ENCODE peak calls at places on chromosomes 4 and X, in nine cellular contexts. One of them, this sample, is unnamed.

GRCh38 chr4:8871417-8872401 is at the start of gene HMX1:
- DNase-seq in M059J: no peak
- DNase-seq in ecto neural progenitor cell: peak; percentile 87
- DNase-seq in activated CD4-positive, alpha-beta T cell treated with anti-CD3 and anti-CD28 coated beads, Interleukin-2, amount 50 U/mL, for 24 hours: no peak
- DNase-seq in H54: no peak
- DNase-seq in SW480: no peak
- DNase-seq in NCI-H1930: no peak
- DNase-seq in EH: no peak
- DNase-seq in tibial nerve: no peak
- DNase-seq in this sample: no peak

GRCh38 chr4:94763005-94763404 is 5.2 kb downstream of the BMPR1B start:
- DNase-seq in M059J: no peak
- DNase-seq in ecto neural progenitor cell: no peak
- DNase-seq in activated CD4-positive, alpha-beta T cell treated with anti-CD3 and anti-CD28 coated beads, Interleukin-2, amount 50 U/mL, for 24 hours: no peak
- DNase-seq in H54: no peak
- DNase-seq in SW480: no peak
- DNase-seq in NCI-H1930: no peak
- DNase-seq in EH: no peak
- DNase-seq in tibial nerve: no peak
- DNase-seq in this sample: no peak

GRCh38 chrX:41381685-41382084 is 47.7 kb downstream of the DDX3X start:
- DNase-seq in M059J: peak; percentile 98
- DNase-seq in ecto neural progenitor cell: peak; percentile 67
- DNase-seq in activated CD4-positive, alpha-beta T cell treated with anti-CD3 and anti-CD28 coated beads, Interleukin-2, amount 50 U/mL, for 24 hours: no peak
- DNase-seq in H54: peak; percentile 26
- DNase-seq in SW480: peak; percentile 89
- DNase-seq in NCI-H1930: no peak
- DNase-seq in EH: peak; percentile 91
- DNase-seq in tibial nerve: peak; percentile 12
- DNase-seq in this sample: peak; percentile 80

GRCh38 chr4:15936495-15936894 is 2.0 kb downstream of the FGFBP1 start:
- DNase-seq in M059J: no peak
- DNase-seq in ecto neural progenitor cell: no peak
- DNase-seq in activated CD4-positive, alpha-beta T cell treated with anti-CD3 and anti-CD28 coated beads, Interleukin-2, amount 50 U/mL, for 24 hours: no peak
- DNase-seq in H54: no peak
- DNase-seq in SW480: no peak
- DNase-seq in NCI-H1930: no peak
- DNase-seq in EH: no peak
- DNase-seq in tibial nerve: no peak
- DNase-seq in this sample: no peak

GRCh38 chrX:124346064-124346876 is at the start of gene SH2D1A:
- DNase-seq in M059J: no peak
- DNase-seq in ecto neural progenitor cell: no peak
- DNase-seq in activated CD4-positive, alpha-beta T cell treated with anti-CD3 and anti-CD28 coated beads, Interleukin-2, amount 50 U/mL, for 24 hours: no peak
- DNase-seq in H54: no peak
- DNase-seq in SW480: no peak
- DNase-seq in NCI-H1930: no peak
- DNase-seq in EH: no peak
- DNase-seq in tibial nerve: no peak
- DNase-seq in this sample: no peak

GRCh38 chr4:70936200-70936787 is 34.1 kb downstream of the MOB1B start:
- DNase-seq in M059J: no peak
- DNase-seq in ecto neural progenitor cell: no peak
- DNase-seq in activated CD4-positive, alpha-beta T cell treated with anti-CD3 and anti-CD28 coated beads, Interleukin-2, amount 50 U/mL, for 24 hours: no peak
- DNase-seq in H54: no peak
- DNase-seq in SW480: peak; percentile 2
- DNase-seq in NCI-H1930: no peak
- DNase-seq in EH: peak; percentile 39
- DNase-seq in tibial nerve: no peak
- DNase-seq in this sample: peak; percentile 37

GRCh38 chrX:11541510-11541909 is 124.2 kb downstream of the ARHGAP6 start:
- DNase-seq in M059J: no peak
- DNase-seq in ecto neural progenitor cell: no peak
- DNase-seq in activated CD4-positive, alpha-beta T cell treated with anti-CD3 and anti-CD28 coated beads, Interleukin-2, amount 50 U/mL, for 24 hours: no peak
- DNase-seq in H54: no peak
- DNase-seq in SW480: no peak
- DNase-seq in NCI-H1930: no peak
- DNase-seq in EH: no peak
- DNase-seq in tibial nerve: no peak
- DNase-seq in this sample: no peak

GRCh38 chrX:132294192-132294591 is 74.9 kb upstream of the RAP2C start:
- DNase-seq in M059J: no peak
- DNase-seq in ecto neural progenitor cell: no peak
- DNase-seq in activated CD4-positive, alpha-beta T cell treated with anti-CD3 and anti-CD28 coated beads, Interleukin-2, amount 50 U/mL, for 24 hours: no peak
- DNase-seq in H54: no peak
- DNase-seq in SW480: no peak
- DNase-seq in NCI-H1930: no peak
- DNase-seq in EH: no peak
- DNase-seq in tibial nerve: no peak
- DNase-seq in this sample: no peak

GRCh38 chr4:168717852-168718251 is 221.0 kb downstream of the PALLD start:
- DNase-seq in M059J: peak; percentile 34
- DNase-seq in ecto neural progenitor cell: no peak
- DNase-seq in activated CD4-positive, alpha-beta T cell treated with anti-CD3 and anti-CD28 coated beads, Interleukin-2, amount 50 U/mL, for 24 hours: no peak
- DNase-seq in H54: no peak
- DNase-seq in SW480: no peak
- DNase-seq in NCI-H1930: no peak
- DNase-seq in EH: no peak
- DNase-seq in tibial nerve: peak; percentile 24
- DNase-seq in this sample: no peak

GRCh38 chr4:7763788-7764187 is 175.9 kb downstream of the AFAP1 start:
- DNase-seq in M059J: peak; percentile 54
- DNase-seq in ecto neural progenitor cell: no peak
- DNase-seq in activated CD4-positive, alpha-beta T cell treated with anti-CD3 and anti-CD28 coated beads, Interleukin-2, amount 50 U/mL, for 24 hours: no peak
- DNase-seq in H54: peak; percentile 40
- DNase-seq in SW480: peak; percentile 47
- DNase-seq in NCI-H1930: no peak
- DNase-seq in EH: peak; percentile 64
- DNase-seq in tibial nerve: no peak
- DNase-seq in this sample: peak; percentile 65

GRCh38 chrX:645024-645376 is 14.4 kb downstream of the SHOX start:
- DNase-seq in M059J: no peak
- DNase-seq in ecto neural progenitor cell: no peak
- DNase-seq in activated CD4-positive, alpha-beta T cell treated with anti-CD3 and anti-CD28 coated beads, Interleukin-2, amount 50 U/mL, for 24 hours: no peak
- DNase-seq in H54: no peak
- DNase-seq in SW480: no peak
- DNase-seq in NCI-H1930: no peak
- DNase-seq in EH: peak; percentile 85
- DNase-seq in tibial nerve: no peak
- DNase-seq in this sample: peak; percentile 38

GRCh38 chr4:48909697-48910096 is 3.1 kb upstream of the OCIAD2 start:
- DNase-seq in M059J: peak; percentile 99
- DNase-seq in ecto neural progenitor cell: no peak
- DNase-seq in activated CD4-positive, alpha-beta T cell treated with anti-CD3 and anti-CD28 coated beads, Interleukin-2, amount 50 U/mL, for 24 hours: peak; percentile 10
- DNase-seq in H54: peak; percentile 70
- DNase-seq in SW480: peak; percentile 70
- DNase-seq in NCI-H1930: no peak
- DNase-seq in EH: peak; percentile 98
- DNase-seq in tibial nerve: no peak
- DNase-seq in this sample: peak; percentile 98

GRCh38 chr4:24878256-24879016 is 34.4 kb downstream of the CCDC149 start:
- DNase-seq in M059J: no peak
- DNase-seq in ecto neural progenitor cell: no peak
- DNase-seq in activated CD4-positive, alpha-beta T cell treated with anti-CD3 and anti-CD28 coated beads, Interleukin-2, amount 50 U/mL, for 24 hours: no peak
- DNase-seq in H54: no peak
- DNase-seq in SW480: no peak
- DNase-seq in NCI-H1930: no peak
- DNase-seq in EH: no peak
- DNase-seq in tibial nerve: no peak
- DNase-seq in this sample: no peak

GRCh38 chr4:122639181-122639580 is 18.3 kb upstream of the IL21 start:
- DNase-seq in M059J: no peak
- DNase-seq in ecto neural progenitor cell: no peak
- DNase-seq in activated CD4-positive, alpha-beta T cell treated with anti-CD3 and anti-CD28 coated beads, Interleukin-2, amount 50 U/mL, for 24 hours: no peak
- DNase-seq in H54: no peak
- DNase-seq in SW480: peak; percentile 53
- DNase-seq in NCI-H1930: no peak
- DNase-seq in EH: no peak
- DNase-seq in tibial nerve: no peak
- DNase-seq in this sample: no peak

GRCh38 chrX:38216642-38217041 is 4.0 kb downstream of the SRPX start:
- DNase-seq in M059J: no peak
- DNase-seq in ecto neural progenitor cell: no peak
- DNase-seq in activated CD4-positive, alpha-beta T cell treated with anti-CD3 and anti-CD28 coated beads, Interleukin-2, amount 50 U/mL, for 24 hours: no peak
- DNase-seq in H54: no peak
- DNase-seq in SW480: no peak
- DNase-seq in NCI-H1930: no peak
- DNase-seq in EH: no peak
- DNase-seq in tibial nerve: no peak
- DNase-seq in this sample: no peak

GRCh38 chr4:99324978-99325377 is 3.8 kb upstream of the ADH1B start:
- DNase-seq in M059J: peak; percentile 3
- DNase-seq in ecto neural progenitor cell: no peak
- DNase-seq in activated CD4-positive, alpha-beta T cell treated with anti-CD3 and anti-CD28 coated beads, Interleukin-2, amount 50 U/mL, for 24 hours: no peak
- DNase-seq in H54: no peak
- DNase-seq in SW480: no peak
- DNase-seq in NCI-H1930: no peak
- DNase-seq in EH: peak; percentile 89
- DNase-seq in tibial nerve: peak; percentile 82
- DNase-seq in this sample: peak; percentile 1

This sample was measured in EL.